ENCODE peak calls at places on chromosomes 16 and 17, in four cellular contexts. Q is mammary epithelial cell, M is H9, W is HCT116. S is an unnamed sample. For H3K4me1, the result is how much of the 10 kb centered on the place peaks cover.

GRCh38 chr16:918068-918467 is 52.7 kb downstream of the LMF1 start:
- DNase-seq in Q (no peak), M (no peak), W (no peak), S (peak)

GRCh38 chr16:4345439-4346204 is 5.5 kb downstream of the PAM16 start:
- DNase-seq in Q (no peak), M (no peak), W (no peak), S (no peak)

GRCh38 chr16:82855471-82855870 is 228.7 kb downstream of the CDH13 start:
- DNase-seq in Q (no peak), M (no peak), W (no peak), S (no peak)

GRCh38 chr17:57422574-57423164 is 166.3 kb downstream of the MSI2 start:
- DNase-seq in Q (peak), M (no peak), W (peak), S (no peak)

GRCh38 chr16:88298166-88298881 is 84.4 kb upstream of the ZNF469 start:
- DNase-seq in Q (peak), M (no peak), W (no peak), S (peak)

GRCh38 chr16:65119905-65120341 is 1.9 kb downstream of the CDH11 start:
- DNase-seq in Q (no peak), M (no peak), W (no peak), S (no peak)

GRCh38 chr16:78485188-78485898 is 385.9 kb downstream of the WWOX start:
- DNase-seq in Q (no peak), M (no peak), W (no peak), S (no peak)

GRCh38 chr16:47852991-47853390 is 302.8 kb downstream of the ABCC12 start:
- DNase-seq in Q (no peak), M (no peak), W (no peak), S (no peak)

GRCh38 chr17:80981062-80981902 is 10.4 kb upstream of the CHMP6 start:
- DNase-seq in Q (no peak), M (peak), W (no peak), S (no peak)

GRCh38 chr17:68580236-68580903 is 20.8 kb downstream of the FAM20A start:
- DNase-seq in Q (no peak), M (no peak), W (no peak), S (no peak)

GRCh38 chr17:46144246-46144645 is 49.0 kb downstream of the KANSL1 start:
- DNase-seq in Q (no peak), M (no peak), W (no peak), S (no peak)

GRCh38 chr17:63702223-63702577 is 2.3 kb upstream of the LIMD2 start:
- DNase-seq in Q (no peak), M (no peak), W (no peak), S (peak)

GRCh38 chr16:25114121-25114520 is 2.6 kb downstream of the LCMT1 start:
- DNase-seq in Q (no peak), M (no peak), W (no peak), S (no peak)

GRCh38 chr16:50021509-50021908 is 3.5 kb upstream of the CNEP1R1 start:
- DNase-seq in Q (peak), M (peak), W (no peak), S (no peak)

GRCh38 chr16:27405546-27406451 is 3.8 kb downstream of the IL21R start:
- DNase-seq in Q (no peak), M (no peak), W (no peak), S (no peak)

GRCh38 chr16:85415196-85415988 is 197.7 kb upstream of the GSE1 start:
- DNase-seq in Q (no peak), M (no peak), W (no peak), S (peak)

GRCh38 chr16:72061564-72061963 is 1.5 kb upstream of the HPR start:
- DNase-seq in Q (no peak), M (no peak), W (no peak), S (no peak)

GRCh38 chr16:73480381-73480780 is 432.5 kb upstream of the ZFHX3 start:
- DNase-seq in Q (no peak), M (peak), W (no peak), S (no peak)

GRCh38 chr17:2049333-2050245 is 5.3 kb upstream of the HIC1 start:
- DNase-seq in Q (peak), M (peak), W (no peak), S (peak)
- H3K4me1 ChIP-seq in Q (under half), M (under half), W (under half), S (under half)

GRCh38 chr17:8801135-8801840 is 2.1 kb upstream of the MFSD6L start:
- DNase-seq in Q (peak), M (peak), W (no peak), S (no peak)
- H3K9ac ChIP-seq in Q (no peak), M (no peak), W (no peak), S (no peak)

DNA sequence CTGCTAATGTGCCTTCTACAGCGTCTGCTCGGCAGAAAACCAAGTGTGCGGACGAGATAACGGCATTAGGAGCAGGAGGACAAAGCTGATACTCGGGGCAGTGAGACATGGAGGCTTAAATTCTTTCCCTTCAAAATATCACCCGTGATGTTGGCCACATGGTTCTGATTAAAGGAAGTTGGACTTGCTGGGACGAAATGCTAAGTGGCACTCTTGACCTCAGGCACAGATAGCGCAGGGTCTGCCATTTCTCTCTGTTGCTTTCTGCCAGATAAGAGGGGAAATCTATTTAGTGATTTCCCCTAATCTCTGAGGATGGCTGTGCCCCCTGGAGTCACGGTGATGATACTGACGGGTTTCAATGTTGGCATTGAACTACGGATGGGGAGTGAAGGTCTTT is 509.6 kb upstream of the EEF2KMT start:
- DNase-seq in Q (no peak), M (no peak), W (no peak), S (no peak)
- TF ChIP-seq CTCF in Q (no peak), M (no peak), W (no peak), S (no peak)

GRCh38 chr17:79920751-79921410 is 81.6 kb upstream of the CBX4 start:
- DNase-seq in Q (no peak), M (no peak), W (no peak), S (peak)
- H3K4me1 ChIP-seq in Q (under half), M (under half), W (under half), S (under half)

GRCh38 chr17:78214016-78214705 is at the start of gene BIRC5:
- DNase-seq in Q (peak), M (peak), W (peak), S (peak)
- H3K9ac ChIP-seq in Q (peak), M (peak), W (peak), S (no peak)

DNA sequence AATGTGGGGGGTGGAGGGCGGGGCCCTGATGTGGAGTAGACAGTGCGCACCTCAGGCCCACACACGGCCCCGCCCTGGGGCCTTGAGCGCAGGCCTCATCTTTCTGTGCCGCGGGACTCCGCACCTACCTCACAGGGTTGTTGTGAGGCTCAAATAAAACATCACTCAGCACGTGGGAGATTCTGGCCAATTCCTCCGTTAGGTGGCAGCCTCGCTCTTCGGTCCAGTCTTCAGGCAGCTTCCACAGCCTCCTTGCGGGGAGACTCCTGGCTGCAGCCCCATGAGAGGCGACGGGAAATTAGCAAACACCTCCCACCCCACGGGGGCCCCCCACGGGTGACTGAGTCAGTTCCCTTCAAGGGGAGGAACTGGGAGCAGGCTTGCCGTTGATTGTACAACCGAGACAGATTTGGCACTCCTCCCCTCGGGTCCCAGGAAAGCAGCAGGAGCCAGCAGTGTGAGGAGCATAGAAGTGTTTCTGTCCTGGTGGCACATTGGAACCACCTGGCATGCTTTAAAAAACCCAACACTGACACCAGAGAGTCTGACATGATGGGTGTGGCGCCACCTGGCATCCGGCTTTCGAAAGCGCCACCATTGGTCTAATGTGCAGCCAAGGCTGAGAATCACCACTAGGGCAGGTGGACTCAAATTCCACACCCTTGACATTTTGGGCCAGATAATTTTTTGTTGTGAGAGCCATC is 7.6 kb downstream of the MRM1 start:
- DNase-seq in Q (peak), M (peak), W (peak), S (no peak)
- TF ChIP-seq CTCF in Q (peak), M (peak), W (peak), S (peak)

GRCh38 chr16:23861874-23862273 is 26.1 kb downstream of the PRKCB start:
- DNase-seq in Q (no peak), M (no peak), W (no peak), S (no peak)
- H3K4me1 ChIP-seq in Q (under half), M (under half), W (under half), S (under half)

DNA sequence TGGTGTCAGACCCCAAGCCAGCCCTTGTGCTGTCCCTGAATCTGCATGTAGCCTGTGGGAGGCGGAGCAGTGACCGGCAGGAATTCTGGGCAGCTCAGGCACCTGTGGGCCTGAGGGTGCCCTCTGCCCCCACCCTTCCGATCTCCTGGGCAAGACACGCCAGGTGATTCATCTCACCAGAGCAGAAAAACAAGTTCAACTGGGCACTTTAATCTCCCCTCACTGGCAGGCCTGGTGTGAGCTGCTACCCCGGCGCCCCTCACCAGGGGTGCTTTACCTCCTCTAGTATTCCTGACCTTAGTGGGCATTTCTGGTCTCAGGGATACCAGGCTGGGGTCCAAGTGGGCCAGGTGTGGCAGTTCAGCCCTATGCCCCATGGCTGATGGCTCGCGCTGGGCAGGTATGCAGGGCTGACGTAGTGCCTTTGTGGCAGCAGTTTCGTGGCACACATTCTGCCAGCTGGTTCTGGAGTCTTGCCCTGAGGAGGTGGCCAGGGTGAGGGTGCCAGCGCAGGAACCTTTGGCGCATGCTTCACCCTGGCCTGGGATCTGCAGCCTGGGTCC is 6.0 kb downstream of the ERBB2 start:
- DNase-seq in Q (peak), M (peak), W (peak), S (peak)
- H3K9ac ChIP-seq in Q (no peak), M (no peak), W (peak), S (no peak)

GRCh38 chr17:31533546-31534155 is 142.2 kb downstream of the RAB11FIP4 start:
- DNase-seq in Q (peak), M (peak), W (peak), S (peak)
- TF ChIP-seq CTCF in Q (peak), M (peak), W (peak), S (peak)

S was measured in kidney.